ENCODE peak calls at places on chromosomes 16 and 17, in five cellular contexts. O, R, E, Z and U are unnamed samples.
A peak's percentile ranks its signal among the peaks of the same experiment; 100 is the strongest.

GRCh38 chr16:53207810-53208752 is 153.3 kb downstream of the CHD9 start:
- DNase-seq in R (peak; percentile 86), Z (peak; percentile 53), E (no peak), O (peak; percentile 75), U (peak; percentile 72)

GRCh38 chr16:67150058-67150832 is 553 bp downstream of the B3GNT9 start:
- DNase-seq in O (no peak), Z (peak; percentile 54), E (peak; percentile 83), R (peak; percentile 86), U (no peak)

GRCh38 chr16:46817961-46818360 is 13.0 kb downstream of the C16orf87 start:
- DNase-seq in O (no peak), E (no peak), Z (no peak), R (no peak), U (no peak)

GRCh38 chr17:71985111-71986039 is 135.4 kb upstream of the SOX9 start:
- DNase-seq in Z (no peak), E (no peak), O (no peak), R (no peak), U (no peak)

GRCh38 chr16:81831722-81832126 is 52.6 kb downstream of the PLCG2 start:
- DNase-seq in R (no peak), Z (no peak), E (peak; percentile 77), O (no peak), U (no peak)

GRCh38 chr17:70655179-70655578 is 485.8 kb downstream of the KCNJ2 start:
- DNase-seq in O (no peak), E (no peak), R (no peak), Z (no peak), U (no peak)

GRCh38 chr16:83852774-83853173 is 45.0 kb downstream of the HSBP1 start:
- DNase-seq in Z (no peak), O (no peak), R (no peak), E (no peak), U (no peak)

GRCh38 chr17:80453126-80453979 is 23.1 kb downstream of the NPTX1 start:
- DNase-seq in Z (no peak), O (no peak), E (no peak), R (no peak), U (no peak)

GRCh38 chr17:39607851-39608130 is at the start of gene NEUROD2:
- DNase-seq in Z (no peak), R (no peak), E (no peak), O (no peak), U (no peak)

GRCh38 chr16:6571044-6571443 is 761.6 kb upstream of the RBFOX1 start:
- DNase-seq in E (no peak), O (no peak), R (peak; percentile 39), Z (no peak), U (no peak)

GRCh38 chr17:49914096-49914490 is 54.9 kb upstream of the DLX4 start:
- DNase-seq in Z (no peak), E (no peak), R (peak; percentile 60), O (no peak), U (no peak)

GRCh38 chr17:16171613-16172012 is 43.7 kb downstream of the NCOR1 start:
- DNase-seq in E (no peak), Z (no peak), R (no peak), O (no peak), U (peak; percentile 53)

GRCh38 chr17:12095522-12095921 is 74.8 kb downstream of the MAP2K4 start:
- DNase-seq in E (no peak), O (no peak), Z (no peak), R (no peak), U (no peak)

GRCh38 chr17:72122002-72122310 is 1.1 kb downstream of the SOX9 start:
- DNase-seq in R (no peak), Z (no peak), O (no peak), E (no peak), U (no peak)

GRCh38 chr16:56961851-56962281 is at the start of gene CETP:
- DNase-seq in Z (no peak), R (no peak), E (no peak), O (no peak), U (no peak)

GRCh38 chr16:71461686-71462648 is at the start of gene ZNF23:
- DNase-seq in E (peak; percentile 95), Z (peak; percentile 76), R (peak; percentile 88), O (no peak), U (peak; percentile 37)

GRCh38 chr16:23679274-23679985 is 741 bp downstream of the PLK1 start:
- DNase-seq in R (peak; percentile 50), O (no peak), Z (peak; percentile 11), E (no peak), U (no peak)

GRCh38 chr16:2816751-2817495 is at the start of gene PRSS21:
- DNase-seq in O (no peak), R (no peak), Z (no peak), E (no peak), U (no peak)

GRCh38 chr17:77503293-77503655 is 362.5 kb downstream of the SEC14L1 start:
- DNase-seq in O (no peak), R (no peak), E (no peak), Z (no peak), U (no peak)

GRCh38 chr17:75088902-75089417 is 1.2 kb downstream of the SLC16A5 start:
- DNase-seq in R (no peak), Z (no peak), E (no peak), O (no peak), U (no peak)

GRCh38 chr17:71472809-71473789 is 647.7 kb upstream of the SOX9 start:
- DNase-seq in O (peak; percentile 12), R (peak; percentile 81), Z (peak; percentile 12), E (no peak), U (peak; percentile 49)

GRCh38 chr17:64313577-64313976 is 50.5 kb upstream of the TEX2 start:
- DNase-seq in E (no peak), O (no peak), Z (no peak), R (no peak), U (no peak)

GRCh38 chr17:71453876-71454422 is 666.9 kb upstream of the SOX9 start:
- DNase-seq in Z (no peak), E (no peak), O (no peak), R (no peak), U (no peak)

GRCh38 chr16:53541326-53541725 is 38.3 kb upstream of the AKTIP start:
- DNase-seq in O (no peak), E (no peak), Z (no peak), R (no peak), U (no peak)

GRCh38 chr17:29061036-29061435 is 18.1 kb downstream of the PIPOX start:
- DNase-seq in E (no peak), O (no peak), R (no peak), Z (no peak), U (no peak)

GRCh38 chr17:29571883-29572681 is 3.6 kb downstream of the TP53I13 start:
- DNase-seq in O (no peak), R (no peak), E (no peak), Z (no peak), U (no peak)

GRCh38 chr17:37117743-37118142 is 169.0 kb downstream of the AATF start:
- DNase-seq in R (peak; percentile 44), E (no peak), Z (no peak), O (no peak), U (no peak)

GRCh38 chr16:88309905-88310259 is 72.9 kb upstream of the ZNF469 start:
- DNase-seq in R (no peak), Z (no peak), O (no peak), E (peak; percentile 37), U (no peak)
- TF ChIP-seq CTCF in R (peak; percentile 37), Z (no peak), O (peak; percentile 17), E (peak; percentile 11), U (peak; percentile 21)

DNA sequence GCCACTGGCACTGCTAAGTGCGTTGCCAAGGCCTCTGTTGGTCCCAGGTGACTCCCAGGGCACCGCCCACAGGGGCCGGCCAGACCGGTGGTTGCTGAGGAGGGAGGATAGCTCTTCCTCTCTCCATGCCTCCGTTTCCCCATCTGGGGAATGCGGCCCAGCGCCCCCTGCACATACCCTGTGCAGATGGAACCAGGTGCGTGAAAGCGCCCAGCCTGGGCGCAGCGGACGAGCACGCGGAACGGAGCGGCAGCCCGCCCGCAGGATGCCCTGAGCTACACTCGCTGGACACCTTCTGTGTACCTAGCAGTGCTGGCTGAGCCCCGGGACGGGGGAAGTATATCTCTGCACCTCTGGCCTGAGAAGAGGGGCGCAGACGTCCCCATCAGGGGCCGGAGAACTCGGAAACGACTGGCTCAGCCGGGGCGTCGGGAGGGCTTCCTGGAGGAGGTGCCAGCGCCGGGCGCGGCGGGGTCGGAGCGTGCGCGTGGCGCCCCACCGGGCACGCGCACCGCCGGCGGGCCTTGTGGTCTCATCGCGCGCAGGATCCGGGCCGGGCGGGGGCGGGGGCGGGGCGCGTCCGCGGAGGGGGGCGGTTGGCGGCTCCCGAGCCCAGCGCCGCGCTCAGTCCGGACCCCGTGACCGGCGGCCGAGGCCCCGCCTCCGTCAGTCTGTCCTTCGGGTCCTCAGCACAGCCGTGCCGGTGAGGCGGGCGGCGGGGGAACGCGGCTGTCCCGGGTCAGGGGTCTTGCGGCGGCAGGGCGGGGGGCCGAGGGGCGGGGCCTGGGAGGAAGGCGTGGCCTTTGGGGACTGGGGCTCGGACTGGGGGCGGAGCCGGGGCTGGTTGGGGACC is at the start of the genes CCDC78 and HAGHL:
- DNase-seq in R (peak; percentile 86), E (peak; percentile 81), Z (no peak), O (no peak), U (no peak)
- TF ChIP-seq CTCF in R (no peak), E (no peak), Z (no peak), O (no peak), U (no peak)

GRCh38 chr16:85446846-85447656 is 166.1 kb upstream of the GSE1 start:
- DNase-seq in O (no peak), R (no peak), E (no peak), Z (no peak), U (no peak)
- TF ChIP-seq CTCF in O (no peak), R (no peak), E (no peak), Z (no peak), U (no peak)

GRCh38 chr16:11915644-11916523 is at the start of gene GSPT1:
- DNase-seq in E (peak; percentile 100), O (peak; percentile 88), R (peak; percentile 99), Z (peak; percentile 99), U (peak; percentile 95)

GRCh38 chr16:11916524-11917285 is 949 bp upstream of the GSPT1 start:
- DNase-seq in O (no peak), Z (no peak), R (no peak), E (no peak), U (no peak)

GRCh38 chr16:11913425-11914079 is 2.2 kb downstream of the GSPT1 start:
- DNase-seq in E (no peak), R (no peak), Z (no peak), O (no peak), U (no peak)

GRCh38 chr16:11914210-11914758 is 1.5 kb downstream of the GSPT1 start:
- DNase-seq in Z (no peak), E (no peak), O (no peak), R (no peak), U (no peak)

DNA sequence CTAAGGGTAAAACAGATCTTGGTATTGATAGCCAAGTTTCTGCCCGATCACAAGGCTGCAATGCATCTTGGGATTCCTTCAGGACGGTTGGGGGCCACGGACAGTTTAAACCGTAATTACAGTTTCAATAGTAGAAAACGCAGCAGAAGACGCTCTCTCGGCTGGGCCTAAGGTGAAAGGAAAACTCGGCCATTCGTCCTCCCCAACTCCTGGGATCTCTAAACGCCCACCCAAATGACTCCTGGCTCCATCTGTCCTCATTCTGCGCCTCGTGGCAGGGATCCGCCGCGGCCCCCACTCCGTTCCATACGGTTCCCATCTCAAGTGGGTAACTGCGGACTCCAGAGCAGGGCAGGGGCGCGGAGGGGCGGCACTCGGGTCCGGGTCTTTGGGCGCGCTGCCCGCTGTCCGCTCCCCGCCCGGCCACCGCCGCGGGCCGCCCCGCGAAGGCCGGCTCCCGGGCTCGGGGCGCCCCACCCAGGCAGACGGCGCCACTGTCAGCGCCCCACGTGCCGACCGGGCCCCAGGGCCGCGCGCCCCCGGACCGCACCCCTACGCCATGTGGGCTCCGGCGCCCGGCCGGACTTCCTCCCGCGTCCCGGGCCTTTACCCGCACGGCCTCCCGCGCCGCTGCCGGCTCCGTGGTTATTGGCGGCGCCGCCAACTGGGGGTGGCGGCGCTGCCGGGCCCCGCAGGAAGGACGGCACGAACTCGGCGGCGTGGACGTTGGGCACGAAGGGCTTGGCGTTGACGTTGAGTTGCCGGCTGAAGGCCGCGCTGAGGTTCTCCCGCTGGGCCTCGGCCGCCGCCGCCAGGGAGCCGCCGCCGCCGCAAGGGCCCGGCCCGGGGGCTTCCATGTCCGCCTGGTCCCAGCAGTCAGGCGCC is 755 bp downstream of the GSPT1 start:
- DNase-seq in R (peak; percentile 63), Z (peak; percentile 8), E (peak; percentile 78), O (no peak), U (no peak)
- TF ChIP-seq CTCF in R (peak; percentile 18), Z (peak; percentile 31), E (no peak), O (no peak), U (no peak)